ENCODE peak calls at places on chromosomes 6 and 20, in six cellular contexts. U is H9, P is mesenchymal stem cell, D is neuronal stem cell, L is H1, J is trophoblast cell. C is an unnamed sample.

GRCh38 chr20:58458342-58459057 is 56.7 kb downstream of the APCDD1L start:
- DNase-seq in D (no peak), L (no peak), P (peak; percentile 58), J (no peak), U (no peak), C (peak; percentile 76)

GRCh38 chr6:100453701-100454521 is 10.8 kb downstream of the SIM1 start:
- DNase-seq in U (peak; percentile 82), P (peak; percentile 24), D (peak; percentile 56), J (peak; percentile 53), L (peak; percentile 76), C (no peak)

GRCh38 chr6:159906400-159906799 is 15.6 kb downstream of the MAS1 start:
- DNase-seq in U (no peak), P (no peak), J (no peak), L (no peak), D (no peak), C (no peak)

GRCh38 chr20:39042279-39043150 is 80.4 kb downstream of the DHX35 start:
- DNase-seq in J (peak; percentile 55), U (no peak), P (no peak), D (no peak), L (no peak), C (peak; percentile 50)

GRCh38 chr6:97462031-97462430 is 179.0 kb upstream of the MMS22L start:
- DNase-seq in D (no peak), U (no peak), L (no peak), P (no peak), J (no peak), C (no peak)

GRCh38 chr20:14919473-14920157 is 582.2 kb upstream of the FLRT3 start:
- DNase-seq in P (peak; percentile 1), J (peak; percentile 24), L (peak; percentile 67), D (no peak), U (peak; percentile 89), C (no peak)

GRCh38 chr6:71349395-71349794 is 60.8 kb downstream of the OGFRL1 start:
- DNase-seq in U (no peak), J (no peak), P (peak; percentile 59), D (peak; percentile 14), L (no peak), C (peak; percentile 62)

GRCh38 chr6:74735304-74735703 is 470.5 kb downstream of the COL12A1 start:
- DNase-seq in U (no peak), J (no peak), P (peak; percentile 89), D (no peak), L (no peak), C (peak; percentile 93)

GRCh38 chr6:100177956-100178355 is 183.9 kb upstream of the MCHR2 start:
- DNase-seq in J (peak; percentile 4), D (no peak), L (no peak), U (no peak), P (no peak), C (no peak)

GRCh38 chr6:157230971-157231370 is 92.3 kb downstream of the TMEM242 start:
- DNase-seq in J (no peak), D (no peak), L (no peak), U (no peak), P (no peak), C (no peak)
- H3K14ac ChIP-seq in J (no peak overlapping the region), D (no peak overlapping the region), L (no peak overlapping the region), U (no peak overlapping the region), P (no peak overlapping the region), C (no peak overlapping the region)

DNA sequence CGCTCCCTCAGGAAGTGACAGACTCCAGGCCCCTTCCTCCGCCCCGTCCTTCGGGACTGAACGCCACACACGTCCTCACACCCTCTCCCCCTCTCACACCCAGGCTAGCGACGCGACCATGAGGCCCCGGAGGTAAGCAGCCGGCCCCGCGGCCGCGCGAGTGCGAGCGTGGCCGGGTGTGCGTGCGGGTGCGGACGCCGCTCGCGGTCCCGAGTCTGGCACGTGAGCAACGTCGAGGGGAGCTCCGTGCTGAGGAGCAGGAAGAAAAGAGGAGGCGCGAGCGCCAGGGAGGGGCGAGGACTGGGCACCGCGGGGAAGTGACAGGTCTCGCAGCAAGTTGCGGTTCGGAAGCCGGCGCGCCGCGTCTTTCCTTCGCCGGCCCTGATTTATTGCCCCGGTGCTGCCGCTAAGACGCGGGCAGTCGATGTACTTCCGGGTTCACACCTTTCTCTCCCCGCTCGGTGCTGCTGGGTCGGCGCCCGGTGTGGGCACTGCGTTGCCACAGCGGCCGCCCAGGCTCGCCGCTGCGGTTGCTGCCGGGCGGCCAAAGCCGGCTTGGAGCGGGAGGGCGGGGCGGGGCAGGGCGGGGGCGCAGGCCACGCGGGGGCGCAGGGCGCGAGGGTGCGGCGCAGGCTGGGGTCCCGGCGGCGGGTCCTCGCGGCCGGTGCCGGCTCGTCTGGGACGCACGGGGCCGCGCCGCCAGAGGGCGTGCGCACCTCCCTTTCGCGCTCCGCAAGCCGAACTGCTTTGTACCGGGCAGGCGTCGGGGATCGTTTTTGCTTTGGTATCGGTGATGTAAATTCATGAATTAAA is 15.8 kb upstream of the LIN28B start:
- DNase-seq in J (peak; percentile 63), L (peak; percentile 89), U (peak; percentile 82), P (peak; percentile 79), D (peak; percentile 77), C (peak; percentile 30)
- H3K14ac ChIP-seq in J (peak overlapping the region; percentile 94), L (no peak overlapping the region), U (peak overlapping the region; percentile 94), P (no peak overlapping the region), D (peak overlapping the region; percentile 99), C (no peak overlapping the region)

DNA sequence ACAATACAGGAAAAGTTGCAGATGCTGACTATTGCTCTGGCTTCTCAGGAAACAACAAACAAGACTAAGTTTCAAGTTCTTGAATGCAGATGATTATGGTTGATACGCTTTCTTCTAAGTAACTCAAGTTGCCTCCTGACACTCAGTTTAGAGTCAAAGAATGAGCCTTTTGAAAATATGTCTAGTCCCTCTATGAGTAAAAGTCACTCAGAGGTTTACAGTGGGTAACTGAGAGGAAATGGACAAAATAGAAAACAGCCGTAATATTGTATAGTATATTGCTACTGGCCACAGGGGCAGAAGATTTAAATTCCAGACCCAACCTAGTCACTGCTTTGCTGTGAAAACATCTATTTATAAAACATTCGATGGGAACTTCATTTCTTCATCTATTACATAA is 280.0 kb upstream of the ID4 start:
- DNase-seq in J (no peak), P (no peak), L (no peak), U (no peak), D (no peak), C (no peak)
- H3K14ac ChIP-seq in J (no peak overlapping the region), P (no peak overlapping the region), L (no peak overlapping the region), U (no peak overlapping the region), D (no peak overlapping the region), C (no peak overlapping the region)

GRCh38 chr6:118398066-118398465 is 150.0 kb upstream of the PLN start:
- DNase-seq in J (no peak), P (no peak), U (no peak), L (no peak), D (no peak), C (no peak)
- H3K14ac ChIP-seq in J (no peak overlapping the region), P (no peak overlapping the region), U (no peak overlapping the region), L (no peak overlapping the region), D (no peak overlapping the region), C (no peak overlapping the region)

GRCh38 chr20:36183155-36183944 is 28.8 kb downstream of the EPB41L1 start:
- DNase-seq in P (no peak), L (no peak), J (no peak), U (no peak), D (no peak), C (no peak)
- H3K14ac ChIP-seq in P (no peak overlapping the region), L (no peak overlapping the region), J (no peak overlapping the region), U (no peak overlapping the region), D (no peak overlapping the region), C (no peak overlapping the region)

GRCh38 chr6:37204014-37204751 is 34.2 kb downstream of the PIM1 start:
- DNase-seq in U (no peak), P (peak; percentile 37), D (no peak), L (no peak), J (no peak), C (peak; percentile 47)
- H3K14ac ChIP-seq in U (no peak overlapping the region), P (no peak overlapping the region), D (no peak overlapping the region), L (no peak overlapping the region), J (no peak overlapping the region), C (peak overlapping the region; percentile 81)